ENCODE peak calls at places on chromosomes 5 and 9, in four cellular contexts. Y, N, S and J are unnamed samples.

GRCh38 chr5:158746979-158747378 is 352.7 kb downstream of the EBF1 start:
- DNase-seq in Y (no peak), N (no peak), S (no peak), J (no peak)

GRCh38 chr5:37668524-37669047 is 171.3 kb downstream of the GDNF start:
- DNase-seq in Y (peak; percentile 67), N (no peak), S (peak; percentile 99), J (peak; percentile 81)

GRCh38 chr5:61290815-61291214 is 41.2 kb upstream of the ZSWIM6 start:
- DNase-seq in Y (no peak), N (no peak), S (no peak), J (no peak)

GRCh38 chr5:159412284-159413046 is 82.2 kb upstream of the IL12B start:
- DNase-seq in Y (no peak), N (no peak), S (no peak), J (no peak)

GRCh38 chr5:138389332-138389731 is 36.8 kb downstream of the KDM3B start:
- DNase-seq in Y (no peak), N (no peak), S (no peak), J (no peak)

GRCh38 chr9:18721267-18722079 is 247.5 kb downstream of the ADAMTSL1 start:
- DNase-seq in Y (no peak), N (no peak), S (no peak), J (peak; percentile 51)

GRCh38 chr9:128420060-128420650 is 502 bp upstream of the CERCAM start:
- DNase-seq in Y (peak; percentile 77), N (no peak), S (no peak), J (no peak)

GRCh38 chr5:144191998-144192397 is 21.3 kb downstream of the KCTD16 start:
- DNase-seq in Y (no peak), N (no peak), S (no peak), J (no peak)

GRCh38 chr5:35308391-35308790 is 78.1 kb upstream of the PRLR start:
- DNase-seq in Y (no peak), N (no peak), S (no peak), J (no peak)

GRCh38 chr5:123144096-123144495 is 55.1 kb downstream of the PRDM6 start:
- DNase-seq in Y (no peak), N (no peak), S (no peak), J (no peak)

GRCh38 chr5:9056046-9056445 is 489.8 kb downstream of the SEMA5A start:
- DNase-seq in Y (no peak), N (no peak), S (no peak), J (no peak)

GRCh38 chr9:15697459-15697858 is 144.6 kb downstream of the CCDC171 start:
- DNase-seq in Y (no peak), N (no peak), S (no peak), J (peak; percentile 75)

GRCh38 chr9:12424243-12424642 is 268.9 kb upstream of the TYRP1 start:
- DNase-seq in Y (no peak), N (no peak), S (no peak), J (no peak)

GRCh38 chr5:132136906-132137305 is 63.3 kb downstream of the CSF2 start:
- DNase-seq in Y (no peak), N (no peak), S (no peak), J (no peak)

GRCh38 chr5:116908537-116908936 is 333.9 kb upstream of the SEMA6A start:
- DNase-seq in Y (no peak), N (no peak), S (no peak), J (no peak)

GRCh38 chr5:82335807-82336206 is 57.7 kb upstream of the RPS23 start:
- DNase-seq in Y (peak; percentile 34), N (peak; percentile 41), S (no peak), J (peak; percentile 61)

GRCh38 chr5:80998590-80998979 is 38.4 kb downstream of the RASGRF2 start:
- DNase-seq in Y (no peak), N (no peak), S (no peak), J (no peak)

GRCh38 chr5:175718401-175719108 is 60.7 kb downstream of the HRH2 start:
- DNase-seq in Y (peak; percentile 49), N (no peak), S (no peak), J (no peak)

GRCh38 chr9:124812401-124813016 is 35.6 kb downstream of the OLFML2A start:
- DNase-seq in Y (peak; percentile 78), N (no peak), S (no peak), J (peak; percentile 88)

GRCh38 chr5:143557061-143557818 is 153.8 kb upstream of the NR3C1 start:
- DNase-seq in Y (no peak), N (no peak), S (no peak), J (no peak)

GRCh38 chr5:147327421-147327820 is 92.6 kb downstream of the STK32A start:
- DNase-seq in Y (no peak), N (no peak), S (no peak), J (no peak)

GRCh38 chr9:92163276-92163675 is 48.1 kb upstream of the SPTLC1 start:
- DNase-seq in Y (no peak), N (no peak), S (no peak), J (no peak)

GRCh38 chr5:172115541-172115982 is 72.5 kb downstream of the STK10 start:
- DNase-seq in Y (no peak), N (no peak), S (no peak), J (no peak)

GRCh38 chr9:99823392-99824377 is 2.0 kb downstream of the NR4A3 start:
- DNase-seq in Y (peak; percentile 24), N (no peak), S (no peak), J (no peak)

GRCh38 chr9:69758981-69759477 is 782 bp downstream of the PTAR1 start:
- DNase-seq in Y (no peak), N (no peak), S (peak; percentile 2), J (no peak)

GRCh38 chr9:130142635-130143034 is 29.6 kb upstream of the NCS1 start:
- DNase-seq in Y (no peak), N (no peak), S (no peak), J (no peak)

GRCh38 chr5:173534031-173534430 is 82.4 kb downstream of the BOD1 start:
- DNase-seq in Y (no peak), N (no peak), S (no peak), J (no peak)

GRCh38 chr9:98314381-98315066 is 59.1 kb upstream of the TBC1D2 start:
- DNase-seq in Y (no peak), N (no peak), S (no peak), J (no peak)

GRCh38 chr5:111512026-111512405 is 319 bp downstream of the STARD4 start:
- DNase-seq in Y (no peak), N (peak; percentile 9), S (no peak), J (no peak)

GRCh38 chr9:37251452-37251851 is 131.1 kb downstream of the ZCCHC7 start:
- DNase-seq in Y (no peak), N (no peak), S (no peak), J (no peak)

GRCh38 chr9:123251741-123252140 is 16.6 kb downstream of the STRBP start:
- DNase-seq in Y (no peak), N (no peak), S (no peak), J (no peak)

GRCh38 chr5:179886190-179886589 is 21.5 kb downstream of the TBC1D9B start:
- DNase-seq in Y (no peak), N (no peak), S (no peak), J (no peak)

GRCh38 chr5:136057401-136057951 is 28.7 kb downstream of the TGFBI start:
- DNase-seq in Y (no peak), N (no peak), S (no peak), J (no peak)

GRCh38 chr9:98860871-98861293 is 53.4 kb downstream of the GALNT12 start:
- DNase-seq in Y (peak; percentile 46), N (peak; percentile 43), S (peak; percentile 12), J (peak; percentile 51)

GRCh38 chr9:115328228-115328627 is 210.3 kb upstream of the TNC start:
- DNase-seq in Y (peak; percentile 33), N (peak; percentile 43), S (no peak), J (no peak)

GRCh38 chr5:139141841-139142240 is 56.3 kb downstream of the SIL1 start:
- DNase-seq in Y (peak; percentile 37), N (no peak), S (no peak), J (peak; percentile 43)

GRCh38 chr5:1744393-1745189 is 55.0 kb downstream of the MRPL36 start:
- DNase-seq in Y (no peak), N (no peak), S (no peak), J (no peak)

GRCh38 chr9:128406848-128407391 is 13.7 kb upstream of the CERCAM start:
- DNase-seq in Y (no peak), N (no peak), S (no peak), J (no peak)

GRCh38 chr5:38329132-38329715 is 70.9 kb downstream of the EGFLAM start:
- DNase-seq in Y (no peak), N (no peak), S (peak; percentile 51), J (no peak)

GRCh38 chr9:93207326-93207814 is 23.4 kb downstream of the WNK2 start:
- DNase-seq in Y (no peak), N (no peak), S (no peak), J (peak; percentile 67)

GRCh38 chr9:136462664-136463063 is 20.2 kb downstream of the SEC16A start:
- DNase-seq in Y (no peak), N (no peak), S (no peak), J (no peak)
- TF ChIP-seq CTCF in Y (no peak), N (no peak), S (no peak), J (no peak)

DNA sequence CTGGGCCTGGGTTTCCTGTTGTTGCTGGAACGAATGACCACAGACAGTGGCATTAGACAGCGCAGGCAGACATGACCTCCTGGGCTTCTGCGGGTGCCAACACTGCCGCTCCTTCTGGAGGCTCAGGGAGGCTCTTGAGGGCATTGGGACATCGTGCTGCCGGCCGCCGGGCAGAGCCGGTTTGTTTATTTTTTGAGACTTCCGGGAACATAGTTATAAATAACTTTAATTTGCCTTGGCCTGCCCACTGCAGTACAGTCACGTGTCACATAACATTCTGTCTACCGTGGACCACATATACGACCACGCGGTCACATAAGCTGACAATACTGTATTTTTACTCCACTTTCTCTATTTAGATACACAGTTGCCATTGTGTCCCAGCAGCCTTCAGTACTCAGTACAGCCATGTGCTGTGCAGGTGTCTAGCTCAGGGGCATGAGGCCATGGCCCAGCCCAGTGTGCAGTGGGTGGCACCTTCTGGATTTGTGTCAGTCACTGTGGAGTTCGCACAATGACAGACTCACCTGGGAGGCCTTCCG is 8.2 kb upstream of the TOR4A start:
- DNase-seq in Y (peak; percentile 46), N (no peak), S (no peak), J (no peak)
- H3K4me3 ChIP-seq in Y (peak overlapping the region; percentile 65), N (peak overlapping the region; percentile 37), S (no peak overlapping the region), J (no peak overlapping the region)

GRCh38 chr5:150804388-150804787 is 25.8 kb downstream of the SMIM3 start:
- DNase-seq in Y (no peak), N (no peak), S (no peak), J (no peak)

GRCh38 chr5:150797384-150797783 is 18.8 kb downstream of the SMIM3 start:
- DNase-seq in Y (no peak), N (no peak), S (no peak), J (no peak)

GRCh38 chr5:150801117-150801927 is 22.8 kb downstream of the SMIM3 start:
- DNase-seq in Y (no peak), N (no peak), S (peak; percentile 87), J (no peak)
- TF ChIP-seq CTCF in Y (peak; percentile 61), N (peak; percentile 35), S (peak; percentile 82), J (peak; percentile 51)

GRCh38 chr9:135961277-135961705 is at the start of gene UBAC1:
- DNase-seq in Y (peak; percentile 97), N (peak; percentile 78), S (peak; percentile 63), J (peak; percentile 76)

GRCh38 chr9:135960328-135961276 is 571 bp downstream of the UBAC1 start:
- DNase-seq in Y (no peak), N (no peak), S (no peak), J (no peak)

GRCh38 chr9:135962696-135963307 is 1.6 kb upstream of the UBAC1 start:
- DNase-seq in Y (no peak), N (no peak), S (no peak), J (no peak)

GRCh38 chr9:135963338-135963737 is 2.2 kb upstream of the UBAC1 start:
- DNase-seq in Y (no peak), N (no peak), S (no peak), J (no peak)

GRCh38 chr9:135961811-135962695 is 880 bp upstream of the UBAC1 start:
- DNase-seq in Y (no peak), N (no peak), S (no peak), J (no peak)
- H3K4me3 ChIP-seq in Y (peak overlapping the region; percentile 52), N (peak overlapping the region; percentile 52), S (peak overlapping the region; percentile 26), J (peak overlapping the region; percentile 19)